ENCODE peak calls at places on chromosomes 6 and 20, in five cellular contexts. C is SK-N-SH, D is heart left ventricle, M is MCF 10A, Q is kidney epithelial cell. R is an unnamed sample.

GRCh38 chr6:97978855-97979271 is 695.8 kb upstream of the MMS22L start:
- DNase-seq in M (peak), D (peak), Q (no peak), C (no peak), R (no peak)

GRCh38 chr6:80376411-80376810 is 269.9 kb downstream of the BCKDHB start:
- DNase-seq in M (no peak), Q (no peak), C (no peak), D (no peak), R (no peak)

GRCh38 chr6:36362551-36363389 is 24.7 kb downstream of the ETV7 start:
- DNase-seq in C (no peak), Q (no peak), D (no peak), M (no peak), R (no peak)

GRCh38 chr6:43687437-43688347 is at the start of gene MRPS18A:
- DNase-seq in M (peak), D (peak), Q (peak), C (peak), R (peak)

GRCh38 chr6:41693281-41693838 is 42.0 kb downstream of the TFEB start:
- DNase-seq in Q (no peak), D (no peak), M (no peak), C (no peak), R (no peak)

GRCh38 chr20:16064991-16065707 is 508.1 kb downstream of the KIF16B start:
- DNase-seq in D (no peak), Q (no peak), C (no peak), M (no peak), R (no peak)

GRCh38 chr20:2093200-2093781 is 8.3 kb upstream of the STK35 start:
- DNase-seq in C (peak), D (no peak), M (peak), Q (no peak), R (no peak)

GRCh38 chr20:63007722-63008488 is 1.1 kb upstream of the BHLHE23 start:
- DNase-seq in D (no peak), Q (no peak), C (no peak), M (no peak), R (no peak)

GRCh38 chr6:31791324-31792089 is 4.0 kb downstream of the VARS1 start:
- DNase-seq in C (peak), Q (no peak), D (no peak), M (peak), R (peak)
- TF ChIP-seq CTCF in C (peak), Q (peak), D (peak), M (peak), R (no peak)

DNA sequence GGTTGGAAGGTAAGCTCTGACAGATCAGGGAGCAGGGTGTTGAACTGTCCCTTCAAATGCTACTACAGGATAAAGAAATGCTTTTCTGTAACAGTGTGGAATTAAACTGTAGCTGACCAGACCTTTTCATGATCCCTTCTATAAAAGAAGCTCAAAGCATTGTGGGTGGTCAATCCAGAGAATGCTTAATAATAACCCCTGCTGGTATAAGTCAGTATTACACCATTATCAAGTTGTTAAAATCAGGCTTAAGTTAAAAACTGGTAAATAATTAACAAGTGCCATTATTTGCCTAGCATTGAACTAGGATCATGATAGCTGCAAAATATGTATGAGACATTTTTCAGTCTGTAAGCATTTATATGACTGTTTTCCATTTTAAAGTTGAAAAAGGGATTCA is 468.9 kb downstream of the PKHD1 start:
- DNase-seq in D (no peak), M (peak), C (no peak), Q (no peak), R (no peak)
- TF ChIP-seq CTCF in D (no peak), M (peak), C (peak), Q (no peak), R (no peak)

DNA sequence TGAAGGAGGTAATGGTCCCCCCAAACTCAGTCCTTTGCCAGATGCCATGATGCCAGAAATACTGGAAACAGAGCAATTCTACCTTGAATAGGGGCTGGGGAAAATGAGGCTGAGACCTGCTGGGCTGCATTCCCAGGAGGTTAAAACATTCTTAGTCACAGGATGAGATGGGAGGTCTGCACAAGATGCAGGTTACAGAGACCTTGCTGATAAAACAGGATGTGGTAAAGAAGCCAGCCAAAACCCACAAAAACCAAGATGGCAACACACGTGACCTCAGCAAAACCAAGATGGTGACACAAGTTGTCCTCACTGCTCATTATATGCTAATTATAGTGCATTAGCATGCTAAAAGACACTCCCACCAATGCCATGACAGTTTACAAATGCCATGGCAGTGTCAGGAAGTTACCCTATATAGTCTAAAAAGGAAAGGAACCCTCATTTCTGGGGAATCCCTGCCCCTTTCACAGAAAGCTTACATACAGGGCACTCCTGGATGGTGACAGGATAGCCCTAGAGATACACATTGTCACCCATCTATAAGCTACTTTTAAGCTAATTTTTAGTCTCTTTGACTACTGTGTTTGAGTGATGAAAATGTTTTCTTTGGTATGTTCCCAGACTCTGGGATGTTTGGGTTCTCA is 979.7 kb downstream of the TBC1D32 start:
- DNase-seq in C (no peak), M (no peak), Q (no peak), D (no peak), R (no peak)
- TF ChIP-seq CTCF in C (no peak), M (no peak), Q (no peak), D (no peak), R (no peak)

DNA sequence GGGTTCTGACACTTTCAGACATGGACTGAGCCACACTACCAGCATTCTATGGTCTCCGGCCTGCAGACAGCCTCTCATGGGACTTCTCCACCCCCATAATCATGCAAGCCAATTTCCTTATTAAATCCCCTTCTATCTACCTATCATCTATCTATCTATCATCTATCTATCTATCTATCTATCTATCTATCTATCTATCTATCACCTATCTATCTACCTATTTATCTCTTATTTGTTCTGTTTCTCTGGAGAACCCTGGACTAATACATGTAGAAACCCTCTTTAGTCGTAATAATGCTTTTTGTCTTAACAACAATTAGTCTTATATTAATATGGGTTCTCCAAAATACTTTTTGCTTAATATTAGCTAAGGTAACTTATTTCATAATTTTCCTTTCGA is 174.1 kb upstream of the PRSS16 start:
- DNase-seq in D (no peak), Q (no peak), C (no peak), M (no peak), R (no peak)
- TF ChIP-seq CTCF in D (no peak), Q (no peak), C (no peak), M (no peak), R (no peak)

DNA sequence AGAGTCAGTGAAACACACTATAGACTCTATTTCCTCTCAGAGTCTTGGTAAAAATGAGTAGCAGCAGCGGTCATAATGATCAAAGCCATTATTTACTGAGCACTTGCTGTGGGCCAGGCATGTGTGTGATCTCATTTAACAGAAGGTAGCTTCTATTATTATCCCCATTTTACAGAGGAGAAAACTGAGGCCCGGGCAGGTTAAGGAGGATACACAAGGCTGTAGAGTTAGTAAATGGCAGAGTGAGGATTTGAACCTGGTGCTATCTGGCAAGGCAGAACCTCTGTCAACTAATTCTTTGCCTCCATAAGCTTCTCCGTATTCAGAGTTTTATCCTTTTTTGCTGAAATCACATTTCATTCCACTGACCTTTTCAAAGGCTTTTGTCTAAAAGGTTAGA is 122.2 kb upstream of the SALL4 start:
- DNase-seq in Q (no peak), D (no peak), C (no peak), M (no peak), R (no peak)
- TF ChIP-seq CTCF in Q (no peak), D (no peak), C (no peak), M (no peak), R (no peak)

DNA sequence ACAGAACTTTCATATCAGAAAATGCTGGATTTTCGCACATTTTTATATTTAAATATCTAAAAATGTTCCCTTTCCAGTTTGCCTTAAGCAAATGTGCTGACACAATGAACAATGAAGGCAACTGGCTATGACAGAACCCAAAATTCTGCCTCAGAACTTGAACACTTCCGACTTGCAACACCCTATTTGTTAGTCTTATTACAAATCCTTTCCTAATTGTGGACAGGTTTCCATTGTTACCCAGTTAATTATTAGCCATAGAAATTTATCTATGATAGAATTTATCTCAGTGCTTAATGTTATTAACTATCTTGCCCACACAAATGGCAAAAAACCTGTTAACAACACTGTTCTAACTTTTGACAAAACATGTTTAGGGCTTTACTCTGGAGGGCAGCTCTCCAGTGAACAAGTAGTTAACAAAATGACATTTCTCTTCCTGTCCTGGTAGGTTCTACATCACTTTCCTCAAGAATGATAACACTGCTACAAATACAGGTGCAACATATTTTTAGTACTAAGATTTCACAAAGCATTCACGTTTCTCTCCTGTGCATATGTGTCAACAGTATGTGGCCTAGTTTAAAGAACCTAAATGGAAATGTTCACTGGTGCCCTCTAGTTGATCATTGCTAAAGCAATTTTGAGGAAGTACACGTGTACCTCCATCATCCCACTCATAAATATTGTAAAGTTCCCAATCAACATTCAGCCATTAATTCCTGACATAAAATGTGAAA is 58.4 kb downstream of the HIVEP2 start:
- DNase-seq in D (no peak), M (peak), Q (no peak), C (no peak), R (no peak)
- TF ChIP-seq CTCF in D (peak), M (peak), Q (peak), C (peak), R (no peak)

GRCh38 chr6:157967486-157967885 is 14.2 kb upstream of the SYNJ2 start:
- DNase-seq in C (no peak), Q (no peak), D (no peak), M (no peak), R (no peak)

GRCh38 chr6:157966990-157967389 is 14.7 kb upstream of the SYNJ2 start:
- DNase-seq in C (no peak), M (no peak), Q (no peak), D (no peak), R (no peak)

GRCh38 chr6:157965387-157965786 is 16.3 kb upstream of the SYNJ2 start:
- DNase-seq in D (no peak), Q (no peak), M (no peak), C (no peak), R (no peak)

GRCh38 chr6:157964139-157964538 is 17.5 kb upstream of the SYNJ2 start:
- DNase-seq in M (no peak), D (no peak), Q (no peak), C (no peak), R (no peak)

GRCh38 chr6:157966597-157966977 is 15.1 kb upstream of the SYNJ2 start:
- DNase-seq in Q (no peak), C (no peak), M (no peak), D (no peak), R (no peak)
- TF ChIP-seq CTCF in Q (no peak), C (no peak), M (no peak), D (no peak), R (no peak)

DNA sequence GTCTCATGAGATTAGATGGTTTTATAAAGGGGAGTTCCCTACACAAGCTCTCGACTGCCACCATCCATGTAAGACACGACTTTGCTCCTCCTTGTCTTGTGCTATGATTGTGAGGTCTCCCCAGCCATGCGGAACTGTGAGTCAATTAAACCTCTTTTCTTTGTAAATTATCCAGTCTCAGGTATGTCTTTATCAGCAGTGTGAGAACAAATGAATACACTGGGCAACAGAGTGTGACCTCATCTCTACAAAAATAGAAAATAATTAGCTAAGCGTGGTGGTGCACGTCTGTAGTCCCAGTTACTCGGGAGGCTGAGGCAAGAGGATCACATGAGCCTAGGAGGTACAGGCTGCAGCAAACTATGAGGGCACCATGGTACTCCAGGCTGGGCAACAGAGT is 51.3 kb downstream of the MDN1 start:
- DNase-seq in D (no peak), M (no peak), C (no peak), Q (no peak), R (no peak)
- TF ChIP-seq CTCF in D (no peak), M (no peak), C (no peak), Q (no peak), R (no peak)